ENCODE peak calls at places on chromosome X, in four cellular contexts. Y is GM03348, C is Right ventricle myocardium superior, U is epithelial cell of prostate. L is an unnamed sample.

GRCh38 chrX:10415704-10416001 is 204.7 kb downstream of the MID1 start:
- DNase-seq in U (no peak), Y (peak; percentile 42), C (no peak), L (peak; percentile 59)

GRCh38 chrX:120365320-120365719 is 3.4 kb downstream of the ATP1B4 start:
- DNase-seq in C (peak; percentile 61), U (no peak), Y (no peak), L (peak; percentile 15)

GRCh38 chrX:25726539-25726938 is 411.6 kb upstream of the MAGEB18 start:
- DNase-seq in U (no peak), Y (no peak), C (no peak), L (no peak)

GRCh38 chrX:112642349-112642748 is 37.4 kb downstream of the LHFPL1 start:
- DNase-seq in Y (peak; percentile 47), U (no peak), C (no peak), L (peak; percentile 63)

GRCh38 chrX:9465380-9466114 is 689 bp downstream of the TBL1X start:
- DNase-seq in C (peak; percentile 49), U (no peak), Y (peak; percentile 39), L (peak; percentile 41)

GRCh38 chrX:44971674-44972073 is 98.7 kb downstream of the KDM6A start:
- DNase-seq in U (no peak), Y (no peak), C (no peak), L (no peak)

GRCh38 chrX:25721564-25721963 is 416.6 kb upstream of the MAGEB18 start:
- DNase-seq in U (no peak), C (no peak), Y (peak; percentile 2), L (peak; percentile 2)

GRCh38 chrX:41921492-41922124 is 1.7 kb downstream of the CASK start:
- DNase-seq in U (no peak), Y (peak; percentile 17), C (no peak), L (peak; percentile 68)

GRCh38 chrX:49186125-49187027 is at the start of gene PRICKLE3:
- DNase-seq in Y (peak; percentile 70), U (no peak), C (peak; percentile 92), L (peak; percentile 77)

GRCh38 chrX:132071260-132071659 is 48.2 kb downstream of the STK26 start:
- DNase-seq in Y (peak; percentile 12), C (no peak), U (no peak), L (peak; percentile 26)

GRCh38 chrX:100494570-100494969 is 84.5 kb upstream of the PCDH19 start:
- DNase-seq in C (no peak), U (no peak), Y (no peak), L (no peak)

GRCh38 chrX:41655631-41656030 is 33.1 kb upstream of the GPR34 start:
- DNase-seq in C (no peak), Y (no peak), U (peak; percentile 14), L (peak; percentile 52)

GRCh38 chrX:21717802-21718201 is 40.1 kb downstream of the SMPX start:
- DNase-seq in Y (no peak), U (no peak), C (no peak), L (no peak)